ENCODE peak calls at places on chromosomes 2 and 18, in six cellular contexts. G is SK-N-SH, H is GM23248, D is neural progenitor cell, M is HCT116, I is PC-3. U is an unnamed sample.

GRCh38 chr2:240999001-240999791 is 778 bp downstream of the SNED1 start:
- DNase-seq in G (peak; percentile 69), H (peak; percentile 69), D (peak; percentile 53), M (no peak), I (no peak), U (peak; percentile 38)

GRCh38 chr2:864501-865106 is 86.0 kb upstream of the SNTG2 start:
- DNase-seq in G (no peak), H (no peak), D (no peak), M (no peak), I (no peak), U (no peak)

GRCh38 chr2:170017848-170018492 is 160.0 kb upstream of the MYO3B start:
- DNase-seq in G (no peak), H (peak; percentile 6), D (no peak), M (no peak), I (no peak), U (no peak)

GRCh38 chr18:9594782-9595181 is 19.6 kb downstream of the PPP4R1 start:
- DNase-seq in G (no peak), H (peak; percentile 57), D (no peak), M (no peak), I (peak; percentile 43), U (peak; percentile 45)

GRCh38 chr18:3368193-3368592 is 81.8 kb upstream of the TGIF1 start:
- DNase-seq in G (no peak), H (peak; percentile 79), D (no peak), M (no peak), I (peak; percentile 92), U (no peak)

GRCh38 chr2:180938419-180938818 is 42.0 kb upstream of the UBE2E3 start:
- DNase-seq in G (no peak), H (peak; percentile 79), D (no peak), M (no peak), I (no peak), U (no peak)

GRCh38 chr2:144645055-144645778 is 125.3 kb upstream of the ZEB2 start:
- DNase-seq in G (no peak), H (peak; percentile 53), D (no peak), M (no peak), I (no peak), U (no peak)

GRCh38 chr2:101516833-101517690 is 42.1 kb upstream of the RFX8 start:
- DNase-seq in G (no peak), H (peak; percentile 98), D (no peak), M (peak; percentile 41), I (peak; percentile 97), U (no peak)

GRCh38 chr2:108267117-108267516 is 21.6 kb upstream of the SULT1C2 start:
- DNase-seq in G (no peak), H (peak; percentile 85), D (no peak), M (no peak), I (peak; percentile 41), U (no peak)

GRCh38 chr18:79393626-79394401 is 1.9 kb upstream of the NFATC1 start:
- DNase-seq in G (peak; percentile 83), H (peak; percentile 92), D (peak; percentile 76), M (peak; percentile 44), I (peak; percentile 82), U (peak; percentile 89)

DNA sequence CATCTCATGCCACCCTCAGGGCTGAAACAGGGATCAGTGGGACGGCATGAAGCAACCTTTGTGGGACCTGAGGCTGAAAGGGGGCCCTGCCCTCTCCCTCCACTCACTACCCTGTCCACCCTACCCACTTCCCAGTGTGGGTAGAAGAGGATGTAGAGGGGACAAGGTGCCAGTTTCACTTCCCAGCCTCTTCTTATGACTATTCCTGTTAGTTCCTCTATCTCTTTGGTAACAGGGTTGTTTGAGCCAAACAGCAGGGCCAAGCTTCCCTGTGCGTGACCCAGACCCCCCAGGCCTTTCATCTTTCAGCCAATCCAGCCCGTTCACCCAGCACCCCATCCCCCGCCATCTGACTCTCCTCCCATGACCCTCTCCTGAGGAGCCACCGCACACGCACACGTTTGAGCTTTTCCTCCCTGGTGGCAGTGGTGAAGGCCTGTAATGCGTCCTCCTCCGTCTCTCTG is 82.3 kb downstream of the STPG4 start:
- DNase-seq in G (peak; percentile 65), H (no peak), D (no peak), M (no peak), I (no peak), U (no peak)
- TF ChIP-seq EZH2phosphoT487 in G (no peak), H (no peak), D (no peak), M (no peak), I (no peak), U (no peak)

GRCh38 chr18:71036783-71037182 is 747.9 kb downstream of the SOCS6 start:
- DNase-seq in G (no peak), H (peak; percentile 58), D (no peak), M (no peak), I (peak; percentile 48), U (no peak)
- TF ChIP-seq EZH2phosphoT487 in G (no peak), H (no peak), D (no peak), M (no peak), I (no peak), U (no peak)

DNA sequence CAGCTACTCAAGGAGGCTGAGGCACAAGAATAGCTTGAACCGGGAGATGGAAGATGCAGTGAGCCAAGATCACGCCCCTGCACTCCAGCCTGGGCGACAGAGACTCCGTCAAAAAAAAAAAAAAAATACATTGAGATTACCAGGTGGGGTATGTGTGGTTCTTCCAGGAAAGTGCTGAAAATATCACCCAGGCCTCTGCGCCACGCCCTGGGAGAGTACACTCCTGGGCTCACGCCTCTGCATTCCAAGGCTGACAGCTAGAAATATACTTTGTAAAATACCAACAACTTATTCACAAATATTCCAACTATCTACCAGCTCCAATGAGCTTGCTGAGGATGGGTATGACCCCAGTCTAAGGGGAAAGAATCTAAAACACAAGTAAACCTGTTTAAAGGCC is 21.7 kb upstream of the B3GNT7 start:
- DNase-seq in G (no peak), H (no peak), D (no peak), M (no peak), I (no peak), U (no peak)
- TF ChIP-seq EZH2phosphoT487 in G (no peak), H (no peak), D (no peak), M (no peak), I (no peak), U (no peak)

GRCh38 chr2:20567159-20567925 is 83.6 kb downstream of the HS1BP3 start:
- DNase-seq in G (no peak), H (no peak), D (peak; percentile 93), M (no peak), I (no peak), U (no peak)
- TF ChIP-seq EZH2phosphoT487 in G (no peak), H (no peak), D (no peak), M (no peak), I (no peak), U (no peak)

DNA sequence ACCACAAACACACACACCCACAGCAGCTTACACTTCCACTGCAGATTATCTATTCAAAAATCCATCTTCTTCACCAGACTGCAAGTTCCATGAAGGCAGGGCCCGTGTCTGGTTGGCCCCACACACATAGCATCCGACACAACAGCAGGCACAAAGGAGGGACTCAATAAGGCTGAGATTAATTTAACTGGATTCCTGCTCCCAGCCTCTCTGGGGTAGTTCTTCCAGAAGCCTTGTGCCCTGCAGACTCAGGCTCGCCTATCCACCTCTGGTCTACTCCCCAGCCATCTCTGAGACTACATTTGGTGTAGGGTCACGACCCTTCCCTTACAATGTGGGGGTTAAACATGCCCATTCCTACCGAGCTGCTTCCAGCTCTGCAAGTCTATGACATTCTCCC is 57.7 kb downstream of the TRABD2A start:
- DNase-seq in G (no peak), H (no peak), D (no peak), M (no peak), I (no peak), U (no peak)
- TF ChIP-seq EZH2phosphoT487 in G (no peak), H (no peak), D (no peak), M (no peak), I (no peak), U (no peak)